ENCODE peak calls at places on chromosome 13, in nine cellular contexts. G is AG08396, M is adrenal gland, H is posterior cingulate gyrus, X is activated B cell treated with CpG ODN at 0.5 μM for 24 hours, K is brain microvascular endothelial cell, O is NCI-H2081 treated with DMSO at 0.1 percent for 48 hours, B is T-cell, N is WERI-Rb-1. U is an unnamed sample.

GRCh38 chr13:37175996-37176395 is 70.5 kb upstream of the CSNK1A1L start:
- DNase-seq in G (no peak), M (no peak), H (no peak), X (no peak), K (peak; percentile 46), O (no peak), B (no peak), N (no peak), U (peak; percentile 42)

GRCh38 chr13:25771641-25772478 is 280.0 kb downstream of the SHISA2 start:
- DNase-seq in G (no peak), M (no peak), H (no peak), X (no peak), K (peak; percentile 88), O (no peak), B (no peak), N (no peak), U (peak; percentile 43)

GRCh38 chr13:60837806-60838205 is 440.8 kb downstream of the TDRD3 start:
- DNase-seq in G (no peak), M (no peak), H (no peak), X (no peak), K (no peak), O (no peak), B (no peak), N (no peak), U (peak; percentile 8)

GRCh38 chr13:28984825-28985224 is 164.7 kb downstream of the MTUS2 start:
- DNase-seq in G (no peak), M (no peak), H (no peak), X (no peak), K (no peak), O (no peak), B (no peak), N (no peak), U (no peak)

GRCh38 chr13:107518292-107518691 is 697.0 kb downstream of the LIG4 start:
- DNase-seq in G (no peak), M (no peak), H (no peak), X (no peak), K (no peak), O (no peak), B (no peak), N (no peak), U (peak; percentile 16)

GRCh38 chr13:51912091-51912490 is 50.3 kb downstream of the CCDC70 start:
- DNase-seq in G (no peak), M (no peak), H (peak; percentile 50), X (no peak), K (no peak), O (no peak), B (no peak), N (no peak), U (no peak)

GRCh38 chr13:27450921-27451461 is 627 bp upstream of the MTIF3 start:
- DNase-seq in G (peak; percentile 35), M (peak; percentile 34), H (peak; percentile 26), X (peak; percentile 45), K (peak; percentile 12), O (no peak), B (no peak), N (peak; percentile 50), U (no peak)

GRCh38 chr13:102294407-102295018 is 107.3 kb downstream of the FGF14 start:
- DNase-seq in G (no peak), M (no peak), H (no peak), X (no peak), K (no peak), O (no peak), B (no peak), N (no peak), U (no peak)

GRCh38 chr13:32503727-32504126 is 34.9 kb downstream of the N4BP2L2 start:
- DNase-seq in G (no peak), M (peak; percentile 70), H (no peak), X (no peak), K (no peak), O (no peak), B (no peak), N (no peak), U (no peak)

GRCh38 chr13:21120191-21120590 is 56.2 kb downstream of the SKA3 start:
- DNase-seq in G (no peak), M (no peak), H (no peak), X (no peak), K (no peak), O (no peak), B (no peak), N (no peak), U (no peak)

GRCh38 chr13:95349267-95349666 is 48.0 kb upstream of the ABCC4 start:
- DNase-seq in G (peak; percentile 28), M (no peak), H (no peak), X (no peak), K (no peak), O (no peak), B (no peak), N (no peak), U (no peak)

GRCh38 chr13:112069727-112070300 is 2.9 kb downstream of the SOX1 start:
- DNase-seq in G (no peak), M (no peak), H (no peak), X (no peak), K (no peak), O (no peak), B (no peak), N (no peak), U (no peak)

GRCh38 chr13:114299604-114300305 is 14.5 kb upstream of the CHAMP1 start:
- DNase-seq in G (no peak), M (no peak), H (no peak), X (no peak), K (no peak), O (no peak), B (no peak), N (no peak), U (no peak)

GRCh38 chr13:111503905-111504695 is 183.7 kb downstream of the TEX29 start:
- DNase-seq in G (no peak), M (no peak), H (no peak), X (no peak), K (no peak), O (no peak), B (no peak), N (peak; percentile 4), U (no peak)

GRCh38 chr13:113831061-113831460 is 32.8 kb downstream of the GAS6 start:
- DNase-seq in G (no peak), M (no peak), H (no peak), X (no peak), K (no peak), O (no peak), B (no peak), N (no peak), U (no peak)

GRCh38 chr13:109786457-109787134 is at the start of gene IRS2:
- DNase-seq in G (peak; percentile 96), M (peak; percentile 96), H (peak; percentile 93), X (peak; percentile 84), K (peak; percentile 87), O (peak; percentile 48), B (peak; percentile 95), N (peak; percentile 99), U (peak; percentile 76)

GRCh38 chr13:41978007-41978406 is 17.1 kb upstream of the VWA8 start:
- DNase-seq in G (no peak), M (no peak), H (no peak), X (no peak), K (no peak), O (no peak), B (no peak), N (no peak), U (no peak)

GRCh38 chr13:30905932-30906383 is at the start of gene MEDAG:
- DNase-seq in G (no peak), M (peak; percentile 59), H (no peak), X (no peak), K (peak; percentile 82), O (no peak), B (no peak), N (no peak), U (peak; percentile 26)

GRCh38 chr13:93180376-93180966 is 46.1 kb upstream of the GPC6 start:
- DNase-seq in G (no peak), M (no peak), H (no peak), X (no peak), K (no peak), O (no peak), B (no peak), N (no peak), U (peak; percentile 32)

GRCh38 chr13:25890671-25891212 is 161.1 kb downstream of the SHISA2 start:
- DNase-seq in G (no peak), M (no peak), H (no peak), X (no peak), K (no peak), O (no peak), B (no peak), N (no peak), U (no peak)

GRCh38 chr13:114315074-114315785 is 927 bp downstream of the CHAMP1 start:
- DNase-seq in G (no peak), M (no peak), H (no peak), X (no peak), K (no peak), O (no peak), B (no peak), N (no peak), U (no peak)

GRCh38 chr13:29935309-29935981 is 85.0 kb upstream of the UBL3 start:
- DNase-seq in G (no peak), M (no peak), H (no peak), X (no peak), K (no peak), O (no peak), B (peak; percentile 87), N (no peak), U (no peak)

GRCh38 chr13:41916173-41916954 is 44.5 kb downstream of the VWA8 start:
- DNase-seq in G (peak; percentile 49), M (no peak), H (no peak), X (no peak), K (peak; percentile 65), O (no peak), B (no peak), N (no peak), U (peak; percentile 89)

GRCh38 chr13:112249644-112250610 is 126.2 kb upstream of the SPACA7 start:
- DNase-seq in G (no peak), M (no peak), H (no peak), X (no peak), K (no peak), O (no peak), B (no peak), N (peak; percentile 9), U (no peak)

GRCh38 chr13:32381539-32381938 is 46.4 kb downstream of the N4BP2L1 start:
- DNase-seq in G (peak; percentile 23), M (peak; percentile 34), H (no peak), X (no peak), K (peak; percentile 14), O (no peak), B (no peak), N (no peak), U (peak; percentile 11)

GRCh38 chr13:65656740-65657329 is 1573.3 kb downstream of the PCDH9 start:
- DNase-seq in G (no peak), M (no peak), H (no peak), X (no peak), K (no peak), O (no peak), B (no peak), N (no peak), U (no peak)

GRCh38 chr13:34156841-34157365 is 339.0 kb downstream of the RFC3 start:
- DNase-seq in G (peak; percentile 85), M (peak; percentile 93), H (peak; percentile 21), X (no peak), K (peak; percentile 94), O (peak; percentile 60), B (no peak), N (peak; percentile 71), U (peak; percentile 86)

GRCh38 chr13:80084086-80084676 is 256.7 kb downstream of the SPRY2 start:
- DNase-seq in G (peak; percentile 61), M (no peak), H (no peak), X (no peak), K (peak; percentile 83), O (no peak), B (no peak), N (no peak), U (peak; percentile 98)

GRCh38 chr13:31009166-31009565 is 76.7 kb downstream of the TEX26 start:
- DNase-seq in G (no peak), M (no peak), H (no peak), X (no peak), K (peak; percentile 22), O (no peak), B (no peak), N (no peak), U (peak; percentile 22)

GRCh38 chr13:30864352-30865130 is 41.5 kb upstream of the MEDAG start:
- DNase-seq in G (no peak), M (no peak), H (no peak), X (no peak), K (peak; percentile 96), O (no peak), B (no peak), N (peak; percentile 24), U (peak; percentile 95)

GRCh38 chr13:93559718-93560117 is 333.1 kb downstream of the GPC6 start:
- DNase-seq in G (peak; percentile 7), M (no peak), H (no peak), X (no peak), K (peak; percentile 81), O (no peak), B (no peak), N (no peak), U (peak; percentile 68)

U was measured in astrocyte of the cerebellum.